ENCODE peak calls at places on chromosomes 16 and 17, in five cellular contexts. One of them, this sample, is unnamed.
A peak's percentile ranks its signal among the peaks of the same experiment; 100 is the strongest.

GRCh38 chr16:68642436-68643064 is 2.6 kb upstream of the CDH3 start:
- DNase-seq in CD4-positive, alpha-beta T cell: no peak
- DNase-seq in OCI-LY7: no peak
- DNase-seq in GM19239: no peak
- DNase-seq in stimulated activated CD8-positive, alpha-beta memory T cell treated with anti-CD3 and anti-CD28 coated beads, Interleukin-4, amount 100 ng/mL, for 24 hours: no peak
- DNase-seq in this sample: no peak

GRCh38 chr17:41932821-41933389 is 2.5 kb downstream of the ODAD4 start:
- DNase-seq in CD4-positive, alpha-beta T cell: no peak
- DNase-seq in OCI-LY7: no peak
- DNase-seq in GM19239: no peak
- DNase-seq in stimulated activated CD8-positive, alpha-beta memory T cell treated with anti-CD3 and anti-CD28 coated beads, Interleukin-4, amount 100 ng/mL, for 24 hours: no peak
- DNase-seq in this sample: no peak

GRCh38 chr17:50865060-50865867 is 890 bp downstream of the TOB1 start:
- DNase-seq in CD4-positive, alpha-beta T cell: peak; percentile 50
- DNase-seq in OCI-LY7: peak; percentile 79
- DNase-seq in GM19239: no peak
- DNase-seq in stimulated activated CD8-positive, alpha-beta memory T cell treated with anti-CD3 and anti-CD28 coated beads, Interleukin-4, amount 100 ng/mL, for 24 hours: peak; percentile 19
- DNase-seq in this sample: no peak

GRCh38 chr16:3235856-3236669 is 1.1 kb upstream of the ZNF200 start:
- DNase-seq in CD4-positive, alpha-beta T cell: peak; percentile 53
- DNase-seq in OCI-LY7: no peak
- DNase-seq in GM19239: no peak
- DNase-seq in stimulated activated CD8-positive, alpha-beta memory T cell treated with anti-CD3 and anti-CD28 coated beads, Interleukin-4, amount 100 ng/mL, for 24 hours: peak; percentile 18
- DNase-seq in this sample: no peak

GRCh38 chr17:80947200-80947940 is 44.3 kb upstream of the CHMP6 start:
- DNase-seq in CD4-positive, alpha-beta T cell: no peak
- DNase-seq in OCI-LY7: no peak
- DNase-seq in GM19239: no peak
- DNase-seq in stimulated activated CD8-positive, alpha-beta memory T cell treated with anti-CD3 and anti-CD28 coated beads, Interleukin-4, amount 100 ng/mL, for 24 hours: no peak
- DNase-seq in this sample: no peak

GRCh38 chr17:74923538-74924249 is 379 bp upstream of the OTOP2 start:
- DNase-seq in CD4-positive, alpha-beta T cell: peak; percentile 68
- DNase-seq in OCI-LY7: peak; percentile 59
- DNase-seq in GM19239: peak; percentile 90
- DNase-seq in stimulated activated CD8-positive, alpha-beta memory T cell treated with anti-CD3 and anti-CD28 coated beads, Interleukin-4, amount 100 ng/mL, for 24 hours: peak; percentile 60
- DNase-seq in this sample: peak; percentile 94

GRCh38 chr17:72684405-72685020 is 408.0 kb downstream of the SLC39A11 start:
- DNase-seq in CD4-positive, alpha-beta T cell: no peak
- DNase-seq in OCI-LY7: no peak
- DNase-seq in GM19239: no peak
- DNase-seq in stimulated activated CD8-positive, alpha-beta memory T cell treated with anti-CD3 and anti-CD28 coated beads, Interleukin-4, amount 100 ng/mL, for 24 hours: no peak
- DNase-seq in this sample: no peak

GRCh38 chr17:44199553-44200477 is at the start of gene ATXN7L3:
- DNase-seq in CD4-positive, alpha-beta T cell: peak; percentile 99
- DNase-seq in OCI-LY7: peak; percentile 99
- DNase-seq in GM19239: peak; percentile 93
- DNase-seq in stimulated activated CD8-positive, alpha-beta memory T cell treated with anti-CD3 and anti-CD28 coated beads, Interleukin-4, amount 100 ng/mL, for 24 hours: peak; percentile 100
- DNase-seq in this sample: peak; percentile 99

GRCh38 chr17:77366558-77367245 is 225.9 kb downstream of the SEC14L1 start:
- DNase-seq in CD4-positive, alpha-beta T cell: no peak
- DNase-seq in OCI-LY7: peak; percentile 48
- DNase-seq in GM19239: peak; percentile 54
- DNase-seq in stimulated activated CD8-positive, alpha-beta memory T cell treated with anti-CD3 and anti-CD28 coated beads, Interleukin-4, amount 100 ng/mL, for 24 hours: no peak
- DNase-seq in this sample: no peak

GRCh38 chr17:64492481-64493109 is 4.3 kb downstream of the POLG2 start:
- DNase-seq in CD4-positive, alpha-beta T cell: no peak
- DNase-seq in OCI-LY7: peak; percentile 44
- DNase-seq in GM19239: no peak
- DNase-seq in stimulated activated CD8-positive, alpha-beta memory T cell treated with anti-CD3 and anti-CD28 coated beads, Interleukin-4, amount 100 ng/mL, for 24 hours: no peak
- DNase-seq in this sample: no peak

GRCh38 chr17:33438578-33438977 is 145.5 kb upstream of the ASIC2 start:
- DNase-seq in CD4-positive, alpha-beta T cell: no peak
- DNase-seq in OCI-LY7: no peak
- DNase-seq in GM19239: no peak
- DNase-seq in stimulated activated CD8-positive, alpha-beta memory T cell treated with anti-CD3 and anti-CD28 coated beads, Interleukin-4, amount 100 ng/mL, for 24 hours: no peak
- DNase-seq in this sample: no peak

GRCh38 chr16:86574646-86575045 is 3.7 kb upstream of the FOXL1 start:
- DNase-seq in CD4-positive, alpha-beta T cell: no peak
- DNase-seq in OCI-LY7: no peak
- DNase-seq in GM19239: no peak
- DNase-seq in stimulated activated CD8-positive, alpha-beta memory T cell treated with anti-CD3 and anti-CD28 coated beads, Interleukin-4, amount 100 ng/mL, for 24 hours: no peak
- DNase-seq in this sample: no peak

GRCh38 chr16:78551487-78552085 is 452.1 kb downstream of the WWOX start:
- DNase-seq in CD4-positive, alpha-beta T cell: no peak
- DNase-seq in OCI-LY7: no peak
- DNase-seq in GM19239: no peak
- DNase-seq in stimulated activated CD8-positive, alpha-beta memory T cell treated with anti-CD3 and anti-CD28 coated beads, Interleukin-4, amount 100 ng/mL, for 24 hours: no peak
- DNase-seq in this sample: no peak

GRCh38 chr16:53744449-53744848 is 40.5 kb downstream of the FTO start:
- DNase-seq in CD4-positive, alpha-beta T cell: peak; percentile 13
- DNase-seq in OCI-LY7: peak; percentile 4
- DNase-seq in GM19239: no peak
- DNase-seq in stimulated activated CD8-positive, alpha-beta memory T cell treated with anti-CD3 and anti-CD28 coated beads, Interleukin-4, amount 100 ng/mL, for 24 hours: no peak
- DNase-seq in this sample: no peak

GRCh38 chr16:15874745-15875314 is 13.6 kb downstream of the CEP20 start:
- DNase-seq in CD4-positive, alpha-beta T cell: no peak
- DNase-seq in OCI-LY7: peak; percentile 42
- DNase-seq in GM19239: no peak
- DNase-seq in stimulated activated CD8-positive, alpha-beta memory T cell treated with anti-CD3 and anti-CD28 coated beads, Interleukin-4, amount 100 ng/mL, for 24 hours: no peak
- DNase-seq in this sample: no peak

GRCh38 chr17:6435051-6435450 is at the start of gene AIPL1:
- DNase-seq in CD4-positive, alpha-beta T cell: no peak
- DNase-seq in OCI-LY7: no peak
- DNase-seq in GM19239: no peak
- DNase-seq in stimulated activated CD8-positive, alpha-beta memory T cell treated with anti-CD3 and anti-CD28 coated beads, Interleukin-4, amount 100 ng/mL, for 24 hours: no peak
- DNase-seq in this sample: no peak

GRCh38 chr16:89581045-89581695 is 5.6 kb downstream of the CPNE7 start:
- DNase-seq in CD4-positive, alpha-beta T cell: no peak
- DNase-seq in OCI-LY7: no peak
- DNase-seq in GM19239: no peak
- DNase-seq in stimulated activated CD8-positive, alpha-beta memory T cell treated with anti-CD3 and anti-CD28 coated beads, Interleukin-4, amount 100 ng/mL, for 24 hours: no peak
- DNase-seq in this sample: no peak

GRCh38 chr17:55086635-55087058 is 118.1 kb downstream of the STXBP4 start:
- DNase-seq in CD4-positive, alpha-beta T cell: no peak
- DNase-seq in OCI-LY7: no peak
- DNase-seq in GM19239: no peak
- DNase-seq in stimulated activated CD8-positive, alpha-beta memory T cell treated with anti-CD3 and anti-CD28 coated beads, Interleukin-4, amount 100 ng/mL, for 24 hours: no peak
- DNase-seq in this sample: no peak

GRCh38 chr17:42598905-42599304 is 10.3 kb downstream of the RETREG3 start:
- DNase-seq in CD4-positive, alpha-beta T cell: no peak
- DNase-seq in OCI-LY7: no peak
- DNase-seq in GM19239: no peak
- DNase-seq in stimulated activated CD8-positive, alpha-beta memory T cell treated with anti-CD3 and anti-CD28 coated beads, Interleukin-4, amount 100 ng/mL, for 24 hours: no peak
- DNase-seq in this sample: no peak

GRCh38 chr16:21666772-21667171 is 3.0 kb downstream of the OTOA start:
- DNase-seq in CD4-positive, alpha-beta T cell: no peak
- DNase-seq in OCI-LY7: no peak
- DNase-seq in GM19239: no peak
- DNase-seq in stimulated activated CD8-positive, alpha-beta memory T cell treated with anti-CD3 and anti-CD28 coated beads, Interleukin-4, amount 100 ng/mL, for 24 hours: no peak
- DNase-seq in this sample: no peak

This sample was measured in GM12891.